ENCODE peak calls at places on chromosomes 6 and 20, in seven cellular contexts. U is mucosa of descending colon, R is MM.1S, P is IMR-90, I is adrenal gland, H is psoas muscle, Y is H9. E is an unnamed sample.

GRCh38 chr6:167921831-167922230 is 75.6 kb upstream of the KIF25 start:
- DNase-seq in U (no peak), R (no peak), P (no peak), I (no peak), H (no peak), Y (no peak), E (no peak)

GRCh38 chr20:17616480-17617211 is 46.8 kb downstream of the DSTN start:
- DNase-seq in U (no peak), R (no peak), P (no peak), I (peak; percentile 52), H (no peak), Y (peak; percentile 23), E (no peak)

GRCh38 chr20:44027686-44028340 is 113.2 kb downstream of the TOX2 start:
- DNase-seq in U (no peak), R (no peak), P (no peak), I (peak; percentile 35), H (no peak), Y (no peak), E (no peak)

GRCh38 chr6:35230950-35231349 is 17.2 kb downstream of the SCUBE3 start:
- DNase-seq in U (peak; percentile 35), R (no peak), P (no peak), I (peak; percentile 81), H (no peak), Y (no peak), E (no peak)

GRCh38 chr20:12573428-12573827 is 435.3 kb upstream of the SPTLC3 start:
- DNase-seq in U (no peak), R (no peak), P (no peak), I (no peak), H (no peak), Y (no peak), E (no peak)

GRCh38 chr6:18506387-18507017 is 119.4 kb downstream of the RNF144B start:
- DNase-seq in U (no peak), R (no peak), P (peak; percentile 43), I (no peak), H (no peak), Y (no peak), E (no peak)

GRCh38 chr6:119173249-119174084 is 95.0 kb upstream of the FAM184A start:
- DNase-seq in U (no peak), R (no peak), P (no peak), I (no peak), H (no peak), Y (no peak), E (no peak)

GRCh38 chr20:48190757-48191156 is 405.5 kb upstream of the SULF2 start:
- DNase-seq in U (peak; percentile 42), R (no peak), P (no peak), I (no peak), H (no peak), Y (no peak), E (no peak)

GRCh38 chr6:33213166-33213988 is 5.1 kb downstream of the RING1 start:
- DNase-seq in U (no peak), R (no peak), P (no peak), I (no peak), H (no peak), Y (no peak), E (no peak)

GRCh38 chr20:18527836-18528235 is 20.1 kb downstream of the SEC23B start:
- DNase-seq in U (no peak), R (no peak), P (peak; percentile 75), I (no peak), H (no peak), Y (no peak), E (no peak)

GRCh38 chr6:36839819-36840379 is 655 bp upstream of the CPNE5 start:
- DNase-seq in U (no peak), R (peak; percentile 31), P (no peak), I (no peak), H (peak; percentile 56), Y (no peak), E (peak; percentile 72)

GRCh38 chr20:46959821-46960220 is 65.2 kb downstream of the EYA2 start:
- DNase-seq in U (no peak), R (no peak), P (no peak), I (no peak), H (no peak), Y (no peak), E (no peak)

GRCh38 chr6:30325150-30325872 is 1.4 kb upstream of the TRIM39 start:
- DNase-seq in U (peak; percentile 72), R (peak; percentile 57), P (peak; percentile 49), I (peak; percentile 79), H (peak; percentile 43), Y (no peak), E (peak; percentile 82)

GRCh38 chr20:24149175-24149574 is 160.6 kb upstream of the GGTLC1 start:
- DNase-seq in U (no peak), R (no peak), P (no peak), I (no peak), H (no peak), Y (no peak), E (no peak)

GRCh38 chr6:144955853-144956252 is 670.7 kb downstream of the UTRN start:
- DNase-seq in U (no peak), R (no peak), P (peak; percentile 78), I (no peak), H (no peak), Y (no peak), E (no peak)

GRCh38 chr6:74991573-74992332 is 214.1 kb downstream of the COL12A1 start:
- DNase-seq in U (no peak), R (no peak), P (peak; percentile 38), I (no peak), H (no peak), Y (no peak), E (no peak)

GRCh38 chr20:63656451-63656850 is 1.7 kb upstream of the RTEL1 start:
- DNase-seq in U (no peak), R (no peak), P (peak; percentile 15), I (no peak), H (no peak), Y (no peak), E (no peak)

GRCh38 chr6:129253731-129254130 is 370.8 kb downstream of the LAMA2 start:
- DNase-seq in U (no peak), R (peak; percentile 70), P (no peak), I (no peak), H (no peak), Y (no peak), E (no peak)

GRCh38 chr6:129251669-129252376 is 368.9 kb downstream of the LAMA2 start:
- DNase-seq in U (peak; percentile 95), R (peak; percentile 73), P (peak; percentile 75), I (peak; percentile 71), H (no peak), Y (peak; percentile 56), E (peak; percentile 34)

GRCh38 chr6:129248976-129249375 is 366.0 kb downstream of the LAMA2 start:
- DNase-seq in U (no peak), R (no peak), P (no peak), I (no peak), H (no peak), Y (no peak), E (no peak)

GRCh38 chr6:129252377-129253071 is 369.6 kb downstream of the LAMA2 start:
- DNase-seq in U (no peak), R (no peak), P (peak; percentile 61), I (no peak), H (no peak), Y (no peak), E (no peak)
- TF ChIP-seq CTCF in U (no peak), R (no peak), P (no peak), I (no peak), H (no peak), Y (no peak), E (no peak)

GRCh38 chr20:52425253-52425652 is 233.7 kb upstream of the ZFP64 start:
- DNase-seq in U (no peak), R (no peak), P (peak; percentile 6), I (no peak), H (no peak), Y (no peak), E (no peak)
- TF ChIP-seq CTCF in U (no peak), R (no peak), P (no peak), I (no peak), H (no peak), Y (no peak), E (no peak)

DNA sequence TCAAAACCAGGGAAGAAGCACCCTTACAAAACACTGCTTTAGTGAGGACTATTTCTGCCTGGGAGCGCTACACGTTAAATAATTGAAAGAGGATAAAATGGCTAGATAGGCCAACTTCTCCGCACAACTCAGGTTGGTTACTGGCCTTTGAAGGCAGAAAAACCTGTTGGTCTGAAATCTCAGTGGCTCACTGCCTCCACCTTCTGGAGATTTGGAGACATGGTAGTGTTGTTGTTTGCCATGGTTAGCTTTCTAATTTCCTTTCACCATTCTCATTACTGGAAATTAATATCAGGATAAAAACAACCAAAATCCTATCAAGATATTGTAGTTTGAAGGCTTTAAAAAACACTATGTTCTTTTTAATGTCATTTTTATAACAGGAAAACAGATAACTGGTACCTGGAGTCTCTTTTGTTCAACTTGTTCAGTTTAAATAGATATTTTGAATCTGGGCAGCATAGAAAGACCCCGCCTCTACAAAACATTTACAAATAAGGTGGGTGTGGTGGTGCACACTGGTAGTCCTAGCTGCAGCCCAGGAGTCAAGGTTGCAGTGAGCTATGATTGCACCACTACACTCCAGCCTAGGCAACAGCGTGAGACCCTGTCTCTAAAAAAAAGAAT is 27.5 kb upstream of the BCLAF1 start:
- DNase-seq in U (peak; percentile 74), R (peak; percentile 64), P (peak; percentile 69), I (peak; percentile 82), H (peak; percentile 20), Y (peak; percentile 58), E (peak; percentile 58)
- TF ChIP-seq CTCF in U (peak; percentile 56), R (peak; percentile 82), P (peak; percentile 81), I (peak; percentile 77), H (peak; percentile 90), Y (peak; percentile 81), E (peak; percentile 63)

GRCh38 chr6:84766796-84767590 is 2.6 kb upstream of the TBX18 start:
- DNase-seq in U (no peak), R (no peak), P (no peak), I (no peak), H (no peak), Y (peak; percentile 74), E (no peak)

GRCh38 chr6:84767591-84768201 is 3.3 kb upstream of the TBX18 start:
- DNase-seq in U (no peak), R (no peak), P (no peak), I (no peak), H (no peak), Y (no peak), E (no peak)

GRCh38 chr6:84769247-84769646 is 4.8 kb upstream of the TBX18 start:
- DNase-seq in U (no peak), R (no peak), P (no peak), I (no peak), H (no peak), Y (no peak), E (no peak)

GRCh38 chr6:84770521-84770920 is 6.1 kb upstream of the TBX18 start:
- DNase-seq in U (no peak), R (no peak), P (no peak), I (no peak), H (no peak), Y (no peak), E (no peak)

DNA sequence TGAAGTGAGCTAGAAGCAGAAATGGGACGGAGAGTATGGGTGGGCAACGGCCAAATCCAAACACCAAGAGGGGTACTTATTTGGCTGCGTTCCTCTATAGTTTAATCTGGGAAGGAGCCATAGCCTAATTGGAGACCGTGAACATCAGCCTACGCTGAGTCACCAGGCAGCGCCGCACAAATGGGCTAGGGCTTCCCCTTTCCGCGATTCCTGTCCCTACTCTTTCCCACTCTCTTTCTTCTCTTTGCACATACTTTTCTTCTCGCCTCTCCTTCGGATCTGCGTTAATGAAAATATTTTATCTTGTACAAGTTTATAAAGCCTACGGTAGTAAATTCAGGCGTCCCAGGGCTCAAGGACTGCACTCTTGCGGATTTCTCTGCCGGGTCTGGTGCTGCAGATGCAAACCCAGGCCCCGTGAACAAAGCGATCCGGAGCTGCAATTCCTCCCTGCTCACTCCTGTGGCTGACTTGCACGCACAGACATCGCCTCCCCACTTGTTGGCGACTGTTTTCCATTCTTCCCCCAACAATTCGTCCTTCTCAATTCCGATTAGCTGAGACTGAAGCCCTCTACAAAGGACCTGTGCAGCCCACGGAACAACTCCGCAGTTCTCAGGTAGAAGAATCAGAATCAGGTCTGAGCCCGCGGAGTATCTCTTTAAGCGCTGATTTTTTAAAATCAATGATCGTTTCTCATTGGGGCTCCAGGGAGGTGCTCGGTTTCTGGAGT is 4.2 kb upstream of the TBX18 start:
- DNase-seq in U (no peak), R (no peak), P (no peak), I (no peak), H (no peak), Y (peak; percentile 80), E (no peak)
- TF ChIP-seq CTCF in U (no peak), R (no peak), P (no peak), I (no peak), H (no peak), Y (no peak), E (no peak)

E was measured in GM20000.